ENCODE peak calls at places on chromosomes 2 and 18, in seven cellular contexts. D, F, G, Z, V, M and P are unnamed samples.

GRCh38 chr2:25041307-25041927 is 459 bp upstream of the EFR3B start:
- DNase-seq in D (peak), F (peak), G (peak), Z (no peak), V (no peak), M (peak), P (no peak)

GRCh38 chr2:181203412-181203811 is 223.0 kb downstream of the UBE2E3 start:
- DNase-seq in D (peak), F (peak), G (no peak), Z (no peak), V (no peak), M (no peak), P (no peak)

GRCh38 chr2:203122317-203122998 is 107.8 kb downstream of the NBEAL1 start:
- DNase-seq in D (peak), F (no peak), G (no peak), Z (no peak), V (no peak), M (peak), P (peak)

GRCh38 chr2:153214349-153214748 is 264.2 kb downstream of the RPRM start:
- DNase-seq in D (no peak), F (no peak), G (no peak), Z (no peak), V (no peak), M (no peak), P (no peak)

GRCh38 chr2:106956416-106956815 is 70.4 kb upstream of the ST6GAL2 start:
- DNase-seq in D (no peak), F (no peak), G (no peak), Z (no peak), V (no peak), M (no peak), P (no peak)

GRCh38 chr2:46145840-46146239 is 151.4 kb upstream of the EPAS1 start:
- DNase-seq in D (no peak), F (no peak), G (no peak), Z (no peak), V (no peak), M (no peak), P (no peak)

GRCh38 chr2:53018830-53019425 is 748.7 kb upstream of the CHAC2 start:
- DNase-seq in D (peak), F (no peak), G (no peak), Z (no peak), V (no peak), M (no peak), P (peak)

GRCh38 chr2:3100386-3100785 is 277.2 kb downstream of the EIPR1 start:
- DNase-seq in D (no peak), F (no peak), G (no peak), Z (no peak), V (no peak), M (no peak), P (peak)

GRCh38 chr18:26468931-26469340 is 79.4 kb downstream of the KCTD1 start:
- DNase-seq in D (peak), F (no peak), G (peak), Z (peak), V (no peak), M (peak), P (peak)

GRCh38 chr2:120606280-120606679 is 129.4 kb upstream of the GLI2 start:
- DNase-seq in D (no peak), F (no peak), G (no peak), Z (no peak), V (no peak), M (no peak), P (no peak)

GRCh38 chr2:187232749-187233148 is 215.3 kb downstream of the CALCRL start:
- DNase-seq in D (no peak), F (no peak), G (no peak), Z (no peak), V (no peak), M (no peak), P (no peak)

GRCh38 chr18:38496222-38496810 is 930.7 kb upstream of the CELF4 start:
- DNase-seq in D (no peak), F (no peak), G (no peak), Z (no peak), V (no peak), M (no peak), P (no peak)

GRCh38 chr18:49886891-49887764 is 73.8 kb upstream of the ACAA2 start:
- DNase-seq in D (no peak), F (peak), G (peak), Z (no peak), V (no peak), M (no peak), P (peak)

GRCh38 chr18:55404811-55405654 is 183.0 kb downstream of the TCF4 start:
- DNase-seq in D (no peak), F (no peak), G (no peak), Z (no peak), V (no peak), M (no peak), P (no peak)

GRCh38 chr2:101638156-101638809 is 59.2 kb upstream of the MAP4K4 start:
- DNase-seq in D (no peak), F (no peak), G (no peak), Z (no peak), V (no peak), M (no peak), P (no peak)

GRCh38 chr2:128389521-128389920 is 70.9 kb upstream of the HS6ST1 start:
- DNase-seq in D (no peak), F (no peak), G (no peak), Z (no peak), V (no peak), M (no peak), P (no peak)

GRCh38 chr2:99697811-99698568 is 208.2 kb upstream of the REV1 start:
- DNase-seq in D (no peak), F (no peak), G (no peak), Z (no peak), V (no peak), M (no peak), P (no peak)

GRCh38 chr2:228527481-228527880 is 346.0 kb upstream of the SPHKAP start:
- DNase-seq in D (no peak), F (no peak), G (no peak), Z (no peak), V (no peak), M (no peak), P (no peak)

GRCh38 chr2:11156396-11157075 is 1.3 kb downstream of the SLC66A3 start:
- DNase-seq in D (no peak), F (no peak), G (no peak), Z (no peak), V (no peak), M (no peak), P (no peak)

GRCh38 chr18:31943895-31944816 is 1.2 kb upstream of the TRAPPC8 start:
- DNase-seq in D (no peak), F (no peak), G (no peak), Z (peak), V (no peak), M (no peak), P (peak)

GRCh38 chr2:54042908-54043620 is 72.3 kb upstream of the PSME4 start:
- DNase-seq in D (peak), F (no peak), G (no peak), Z (no peak), V (no peak), M (no peak), P (no peak)

GRCh38 chr18:59008302-59008974 is 131.2 kb upstream of the SEC11C start:
- DNase-seq in D (peak), F (peak), G (peak), Z (no peak), V (no peak), M (no peak), P (no peak)

GRCh38 chr2:62313433-62314227 is 117.7 kb downstream of the B3GNT2 start:
- DNase-seq in D (no peak), F (no peak), G (no peak), Z (peak), V (peak), M (no peak), P (peak)

GRCh38 chr2:149038442-149039212 is at the start of gene LYPD6B:
- DNase-seq in D (no peak), F (no peak), G (peak), Z (peak), V (no peak), M (no peak), P (peak)

GRCh38 chr18:58044370-58045264 is 591 bp downstream of the NEDD4L start:
- DNase-seq in D (peak), F (no peak), G (peak), Z (peak), V (no peak), M (no peak), P (peak)

GRCh38 chr2:74538881-74539339 is 9.2 kb downstream of the HTRA2 start:
- DNase-seq in D (no peak), F (no peak), G (no peak), Z (no peak), V (peak), M (no peak), P (peak)

GRCh38 chr2:1132328-1132964 is 181.8 kb downstream of the SNTG2 start:
- DNase-seq in D (no peak), F (no peak), G (no peak), Z (no peak), V (no peak), M (no peak), P (no peak)

GRCh38 chr2:148524519-148524919 is 120.0 kb upstream of the EPC2 start:
- DNase-seq in D (no peak), F (no peak), G (no peak), Z (no peak), V (no peak), M (no peak), P (no peak)

GRCh38 chr2:133139847-133140533 is 428.3 kb downstream of the NCKAP5 start:
- DNase-seq in D (no peak), F (no peak), G (no peak), Z (no peak), V (no peak), M (no peak), P (no peak)
- TF ChIP-seq MAX in D (no peak), F (no peak), G (no peak), Z (no peak), V (no peak), M (no peak), P (no peak)

GRCh38 chr2:28395334-28396061 is 2.8 kb downstream of the FOSL2 start:
- DNase-seq in D (peak), F (no peak), G (no peak), Z (no peak), V (no peak), M (no peak), P (peak)
- TF ChIP-seq POLR2A in D (no peak), F (no peak), G (no peak), Z (no peak), V (no peak), M (no peak), P (no peak)

DNA sequence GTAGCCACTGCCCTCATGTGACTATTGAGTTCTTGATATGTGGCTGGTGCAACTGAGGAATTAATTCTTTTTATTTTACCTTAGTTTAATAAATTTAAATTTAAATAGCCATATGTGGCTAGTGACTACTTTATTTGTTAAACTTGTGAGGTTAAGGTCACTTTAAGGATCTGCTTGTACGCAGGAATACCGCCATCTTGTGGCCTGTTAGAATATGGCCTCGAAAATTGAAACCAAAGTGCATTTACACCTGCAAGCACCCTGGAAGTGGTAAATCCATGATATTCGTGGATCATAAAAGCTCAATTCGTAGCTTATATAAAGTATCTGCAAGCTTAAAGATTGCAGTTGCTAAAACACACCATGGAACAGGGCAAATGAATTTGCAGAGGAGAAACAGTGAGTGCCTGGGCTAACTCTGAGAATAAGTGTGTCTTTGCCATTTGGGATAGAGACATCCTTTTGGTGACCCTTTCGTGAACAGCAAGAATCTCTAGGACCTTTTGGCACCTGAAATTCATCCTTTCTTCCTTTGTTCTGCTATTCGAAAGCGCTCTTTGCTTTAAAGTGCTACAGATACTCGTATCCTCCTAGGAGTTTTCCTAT is 59.9 kb upstream of the REG3A start:
- DNase-seq in D (peak), F (no peak), G (peak), Z (peak), V (peak), M (peak), P (peak)
- TF ChIP-seq MAX in D (no peak), F (no peak), G (no peak), Z (no peak), V (no peak), M (no peak), P (no peak)

DNA sequence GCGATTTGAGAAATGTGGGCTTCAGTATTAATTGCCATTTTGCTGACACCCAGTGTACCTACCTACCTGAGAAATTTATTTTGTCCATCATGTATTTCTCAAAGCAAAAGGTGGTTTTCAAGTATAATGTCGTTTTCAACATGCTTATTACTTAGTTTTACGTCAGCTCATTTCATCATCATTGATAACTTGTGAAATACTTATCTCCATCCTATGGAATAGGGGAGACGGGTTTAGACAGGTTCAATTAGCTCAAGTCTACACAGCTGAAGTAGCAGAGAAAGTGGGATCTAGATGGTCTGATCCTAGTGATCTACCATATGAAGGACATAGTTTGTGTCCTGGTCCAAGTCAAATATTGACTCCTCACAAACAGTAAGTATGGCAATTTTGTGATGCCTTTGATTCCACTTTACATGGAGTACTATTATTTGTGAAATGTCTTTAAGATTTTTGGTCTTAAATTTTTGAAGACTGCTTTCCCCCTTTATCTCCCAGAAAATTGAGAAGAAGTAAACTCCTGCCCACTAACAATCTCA is 45.1 kb downstream of the VAPA start:
- DNase-seq in D (no peak), F (no peak), G (no peak), Z (no peak), V (no peak), M (peak), P (no peak)
- TF ChIP-seq POLR2A in D (no peak), F (no peak), G (no peak), Z (peak), V (no peak), M (no peak), P (no peak)

DNA sequence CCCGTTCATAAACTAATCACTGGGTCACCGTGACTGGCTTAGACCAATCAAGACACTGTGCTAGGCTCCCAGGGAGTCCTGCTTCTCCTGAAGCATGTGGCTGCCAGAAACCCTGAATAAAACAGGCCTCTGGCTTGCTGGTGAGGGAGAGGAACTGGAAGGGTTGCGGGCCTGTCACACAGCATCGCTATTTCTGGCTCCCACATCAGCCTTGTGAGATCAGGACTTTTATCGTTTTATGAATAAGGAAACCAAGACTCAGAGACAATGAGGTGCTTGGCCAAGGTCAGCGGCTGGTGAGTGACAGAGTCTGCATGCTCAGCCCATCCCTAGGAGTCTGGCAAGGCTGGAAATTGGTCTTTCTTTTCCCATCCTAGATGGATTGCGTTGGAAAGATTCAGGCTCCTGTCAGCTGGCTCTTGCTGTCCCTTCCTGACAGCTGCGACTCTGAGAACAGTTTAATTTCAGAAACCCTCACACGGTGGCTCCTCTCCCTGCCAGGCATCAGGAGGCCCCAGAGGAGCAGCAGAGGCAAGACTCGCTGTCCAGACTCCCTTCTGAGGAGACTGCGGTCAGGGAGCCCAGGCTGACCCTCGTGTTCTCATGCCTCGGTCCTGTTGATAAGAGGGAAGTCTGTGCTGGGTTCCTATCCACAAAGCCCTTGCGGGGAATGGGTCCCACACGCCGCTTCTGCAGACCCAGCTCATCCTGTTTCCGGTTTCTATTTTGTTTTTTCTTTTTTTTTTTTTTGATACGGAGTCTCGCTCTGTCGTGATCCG is 104.4 kb upstream of the TAF1B start:
- DNase-seq in D (no peak), F (no peak), G (no peak), Z (no peak), V (no peak), M (no peak), P (no peak)
- TF ChIP-seq MAX in D (no peak), F (no peak), G (no peak), Z (no peak), V (no peak), M (no peak), P (no peak)

GRCh38 chr2:159712194-159712928 is at the start of gene MARCHF7:
- DNase-seq in D (peak), F (peak), G (peak), Z (peak), V (peak), M (peak), P (peak)
- TF ChIP-seq POLR2A in D (peak), F (peak), G (peak), Z (peak), V (peak), M (peak), P (peak)

GRCh38 chr2:240946654-240947053 is 40.5 kb downstream of the CROCC2 start:
- DNase-seq in D (no peak), F (no peak), G (peak), Z (no peak), V (no peak), M (no peak), P (no peak)
- TF ChIP-seq MAX in D (no peak), F (no peak), G (no peak), Z (no peak), V (no peak), M (no peak), P (no peak)

GRCh38 chr2:231305221-231305620 is 90.3 kb upstream of the B3GNT7 start:
- DNase-seq in D (no peak), F (no peak), G (no peak), Z (no peak), V (no peak), M (no peak), P (no peak)
- TF ChIP-seq POLR2A in D (no peak), F (no peak), G (no peak), Z (no peak), V (no peak), M (no peak), P (no peak)